ENCODE peak calls at places on chromosomes 4 and X, in six cellular contexts. D is IMR-90, H is H9, F is mesendoderm, S is neuronal stem cell, K is trophoblast cell. Q is an unnamed sample.

GRCh38 chr4:151806511-151806927 is 45.7 kb upstream of the GATB start:
- DNase-seq in D (peak), H (no peak), F (peak), S (no peak), K (peak), Q (peak)

GRCh38 chr4:22991576-22991975 is 298.8 kb downstream of the GBA3 start:
- DNase-seq in D (no peak), H (no peak), F (no peak), S (no peak), K (no peak), Q (no peak)

GRCh38 chr4:11011249-11011648 is 326.7 kb upstream of the CLNK start:
- DNase-seq in D (no peak), H (no peak), F (no peak), S (no peak), K (peak), Q (no peak)

GRCh38 chr4:180542445-180543100 is 1700.6 kb upstream of the TENM3 start:
- DNase-seq in D (peak), H (no peak), F (no peak), S (no peak), K (no peak), Q (peak)

GRCh38 chr4:66000500-66001117 is 330.3 kb upstream of the EPHA5 start:
- DNase-seq in D (no peak), H (no peak), F (no peak), S (no peak), K (no peak), Q (no peak)

GRCh38 chr4:184352891-184353290 is 121.5 kb downstream of the IRF2 start:
- DNase-seq in D (no peak), H (no peak), F (no peak), S (no peak), K (no peak), Q (no peak)

GRCh38 chrX:115226929-115227328 is 7.0 kb downstream of the LRCH2 start:
- DNase-seq in D (peak), H (peak), F (peak), S (peak), K (no peak), Q (peak)

GRCh38 chrX:48715066-48715465 is 18.5 kb downstream of the SUV39H1 start:
- DNase-seq in D (peak), H (no peak), F (no peak), S (no peak), K (no peak), Q (no peak)

GRCh38 chr4:147976341-147976928 is 244.5 kb downstream of the ARHGAP10 start:
- DNase-seq in D (no peak), H (no peak), F (no peak), S (no peak), K (no peak), Q (no peak)

GRCh38 chr4:139207247-139207646 is 30.2 kb upstream of the ELF2 start:
- DNase-seq in D (no peak), H (no peak), F (no peak), S (no peak), K (no peak), Q (no peak)

GRCh38 chr4:33255507-33255906 is 2535.3 kb downstream of the PCDH7 start:
- DNase-seq in D (no peak), H (peak), F (peak), S (no peak), K (no peak), Q (no peak)

GRCh38 chr4:123479944-123480343 is 83.3 kb downstream of the SPRY1 start:
- DNase-seq in D (peak), H (no peak), F (no peak), S (no peak), K (peak), Q (peak)

GRCh38 chrX:38347136-38347535 is 5.3 kb upstream of the OTC start:
- DNase-seq in D (peak), H (no peak), F (peak), S (no peak), K (peak), Q (peak)

GRCh38 chr4:178970433-178971140 is 1528.3 kb upstream of the AGA start:
- DNase-seq in D (no peak), H (no peak), F (peak), S (no peak), K (no peak), Q (peak)

GRCh38 chr4:8700576-8700975 is 108.0 kb downstream of the CPZ start:
- DNase-seq in D (no peak), H (peak), F (no peak), S (no peak), K (no peak), Q (no peak)

GRCh38 chr4:70711599-70711998 is 10.2 kb upstream of the RUFY3 start:
- DNase-seq in D (no peak), H (no peak), F (no peak), S (no peak), K (no peak), Q (no peak)
- H3K23ac ChIP-seq in D (peak), H (no peak), F (no peak), S (no peak), K (no peak), Q (no peak)

DNA sequence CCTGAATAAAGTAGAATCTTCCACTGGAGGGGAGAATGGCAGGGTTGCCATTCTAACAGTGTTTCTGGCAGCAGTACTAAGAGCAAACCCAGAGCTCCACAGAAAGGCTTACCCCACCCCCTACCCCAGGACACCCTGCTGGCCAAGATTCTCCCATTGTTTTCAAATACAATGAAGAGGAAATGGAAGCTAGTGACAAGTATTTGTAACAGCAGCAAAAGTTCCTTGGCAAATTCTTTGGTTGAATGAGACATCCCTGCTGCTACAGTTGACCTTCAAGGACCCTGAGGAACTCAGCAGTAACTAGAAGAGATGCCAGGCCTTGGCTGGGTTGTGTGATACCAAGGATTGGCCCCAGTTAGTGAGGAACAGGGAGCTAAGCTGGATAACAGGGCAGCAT is 124.2 kb upstream of the DGKK start:
- DNase-seq in D (no peak), H (peak), F (peak), S (no peak), K (no peak), Q (no peak)
- H4K8ac ChIP-seq in D (no peak), H (no peak), F (no peak), S (no peak), K (no peak), Q (no peak)

DNA sequence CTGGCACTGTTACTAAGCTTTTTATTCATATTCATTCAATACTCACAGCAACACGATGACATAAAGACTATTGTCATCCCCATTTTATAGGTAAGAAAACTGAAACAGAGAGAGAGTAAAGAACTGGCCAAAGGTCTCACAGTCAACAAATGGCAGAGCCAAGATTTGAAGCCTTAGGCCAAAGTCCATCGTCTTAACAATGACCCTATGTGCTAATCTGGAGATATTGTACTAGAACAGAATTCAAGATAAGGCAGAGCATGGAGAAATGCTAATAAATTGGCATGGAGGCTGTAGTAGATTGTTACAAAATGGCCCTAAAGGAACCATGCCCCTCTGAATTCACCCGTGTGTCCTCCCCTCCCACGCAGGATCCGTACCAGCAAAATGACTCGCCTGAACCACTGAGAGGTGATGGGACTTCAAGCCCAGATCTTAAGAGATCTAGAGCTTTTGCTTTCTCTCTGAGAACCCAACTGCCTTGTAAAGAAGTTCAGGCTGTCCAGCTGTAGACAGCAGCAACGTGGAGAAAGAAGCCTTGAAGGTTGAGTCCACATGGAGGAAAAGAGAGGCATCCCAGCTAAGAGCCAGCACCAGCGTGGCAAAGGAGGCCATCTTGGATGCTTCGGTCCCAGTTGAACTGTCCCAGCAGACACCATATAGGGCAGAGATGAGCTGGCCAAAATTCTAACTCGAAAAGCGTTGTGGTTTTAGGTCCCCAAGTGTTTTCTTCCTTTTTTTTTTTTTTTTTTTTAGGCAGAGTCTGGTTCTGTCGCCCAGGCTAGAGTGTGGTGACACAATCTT is 52.8 kb upstream of the RBM47 start:
- DNase-seq in D (no peak), H (no peak), F (no peak), S (no peak), K (peak), Q (no peak)
- H2AK5ac ChIP-seq in D (no peak), H (no peak), F (no peak), S (peak), K (no peak), Q (peak)

GRCh38 chr4:138047290-138047689 is 194.9 kb downstream of the SLC7A11 start:
- DNase-seq in D (no peak), H (no peak), F (no peak), S (no peak), K (no peak), Q (no peak)
- H3K23ac ChIP-seq in D (no peak), H (no peak), F (no peak), S (no peak), K (no peak), Q (peak)

GRCh38 chrX:9420513-9420912 is 44.3 kb upstream of the TBL1X start:
- DNase-seq in D (peak), H (no peak), F (peak), S (no peak), K (no peak), Q (no peak)
- H4K8ac ChIP-seq in D (no peak), H (no peak), F (no peak), S (no peak), K (no peak), Q (peak)

GRCh38 chr4:779555-779954 is 46.4 kb downstream of the CPLX1 start:
- DNase-seq in D (no peak), H (no peak), F (no peak), S (no peak), K (no peak), Q (no peak)

GRCh38 chr4:784401-785331 is 41.3 kb downstream of the CPLX1 start:
- DNase-seq in D (no peak), H (no peak), F (no peak), S (no peak), K (no peak), Q (no peak)

GRCh38 chr4:780730-781492 is 45.0 kb downstream of the CPLX1 start:
- DNase-seq in D (peak), H (no peak), F (no peak), S (no peak), K (no peak), Q (peak)

GRCh38 chr4:783133-783541 is 42.8 kb downstream of the CPLX1 start:
- DNase-seq in D (no peak), H (no peak), F (no peak), S (no peak), K (no peak), Q (no peak)

GRCh38 chr4:781493-782216 is 44.3 kb downstream of the CPLX1 start:
- DNase-seq in D (peak), H (peak), F (peak), S (peak), K (peak), Q (peak)
- H2AK5ac ChIP-seq in D (peak), H (no peak), F (peak), S (peak), K (peak), Q (peak)

Q was measured in mesenchymal stem cell.